ENCODE peak calls at places on chromosome 1, in six cellular contexts. One of them, this sample, is unnamed.

GRCh38 chr1:119933397-119933796 is 37.1 kb upstream of the ADAM30 start:
- DNase-seq in lung: no peak
- DNase-seq in fibroblast of lung: no peak
- DNase-seq in breast epithelium: no peak
- DNase-seq in SJSA1: no peak
- DNase-seq in neural progenitor cell: no peak
- DNase-seq in this sample: no peak

GRCh38 chr1:38559180-38559874 is 300.2 kb downstream of the RRAGC start:
- DNase-seq in lung: peak; percentile 59
- DNase-seq in fibroblast of lung: no peak
- DNase-seq in breast epithelium: no peak
- DNase-seq in SJSA1: no peak
- DNase-seq in neural progenitor cell: no peak
- DNase-seq in this sample: no peak

GRCh38 chr1:154608522-154609294 is 722 bp upstream of the ADAR start:
- DNase-seq in lung: peak; percentile 30
- DNase-seq in fibroblast of lung: peak; percentile 61
- DNase-seq in breast epithelium: no peak
- DNase-seq in SJSA1: peak; percentile 65
- DNase-seq in neural progenitor cell: peak; percentile 94
- DNase-seq in this sample: peak; percentile 59

GRCh38 chr1:228288536-228289238 is 80.8 kb downstream of the OBSCN start:
- DNase-seq in lung: no peak
- DNase-seq in fibroblast of lung: no peak
- DNase-seq in breast epithelium: no peak
- DNase-seq in SJSA1: no peak
- DNase-seq in neural progenitor cell: no peak
- DNase-seq in this sample: no peak

GRCh38 chr1:233304489-233305102 is 9.1 kb upstream of the PCNX2 start:
- DNase-seq in lung: no peak
- DNase-seq in fibroblast of lung: peak; percentile 52
- DNase-seq in breast epithelium: no peak
- DNase-seq in SJSA1: no peak
- DNase-seq in neural progenitor cell: peak; percentile 42
- DNase-seq in this sample: peak; percentile 48

GRCh38 chr1:196114193-196114592 is 494.0 kb downstream of the KCNT2 start:
- DNase-seq in lung: no peak
- DNase-seq in fibroblast of lung: peak; percentile 31
- DNase-seq in breast epithelium: no peak
- DNase-seq in SJSA1: no peak
- DNase-seq in neural progenitor cell: no peak
- DNase-seq in this sample: peak; percentile 35

GRCh38 chr1:171664976-171665375 is 12.5 kb upstream of the MYOC start:
- DNase-seq in lung: no peak
- DNase-seq in fibroblast of lung: no peak
- DNase-seq in breast epithelium: no peak
- DNase-seq in SJSA1: no peak
- DNase-seq in neural progenitor cell: no peak
- DNase-seq in this sample: no peak

GRCh38 chr1:119870917-119871486 is 25.3 kb downstream of the ADAM30 start:
- DNase-seq in lung: peak; percentile 68
- DNase-seq in fibroblast of lung: peak; percentile 77
- DNase-seq in breast epithelium: peak; percentile 67
- DNase-seq in SJSA1: peak; percentile 88
- DNase-seq in neural progenitor cell: peak; percentile 88
- DNase-seq in this sample: peak; percentile 82

GRCh38 chr1:6016191-6016865 is 24.1 kb upstream of the NPHP4 start:
- DNase-seq in lung: no peak
- DNase-seq in fibroblast of lung: no peak
- DNase-seq in breast epithelium: no peak
- DNase-seq in SJSA1: no peak
- DNase-seq in neural progenitor cell: no peak
- DNase-seq in this sample: peak; percentile 47

GRCh38 chr1:201358596-201358995 is 18.9 kb downstream of the TNNT2 start:
- DNase-seq in lung: no peak
- DNase-seq in fibroblast of lung: no peak
- DNase-seq in breast epithelium: no peak
- DNase-seq in SJSA1: no peak
- DNase-seq in neural progenitor cell: no peak
- DNase-seq in this sample: peak; percentile 0

GRCh38 chr1:2046953-2047748 is 3.1 kb upstream of the PRKCZ start:
- DNase-seq in lung: no peak
- DNase-seq in fibroblast of lung: no peak
- DNase-seq in breast epithelium: no peak
- DNase-seq in SJSA1: no peak
- DNase-seq in neural progenitor cell: peak; percentile 35
- DNase-seq in this sample: no peak

GRCh38 chr1:77322061-77322900 is 40.5 kb downstream of the AK5 start:
- DNase-seq in lung: no peak
- DNase-seq in fibroblast of lung: peak; percentile 47
- DNase-seq in breast epithelium: no peak
- DNase-seq in SJSA1: peak; percentile 54
- DNase-seq in neural progenitor cell: no peak
- DNase-seq in this sample: no peak

GRCh38 chr1:202207292-202207691 is 13.7 kb downstream of the LGR6 start:
- DNase-seq in lung: no peak
- DNase-seq in fibroblast of lung: peak; percentile 76
- DNase-seq in breast epithelium: no peak
- DNase-seq in SJSA1: peak; percentile 69
- DNase-seq in neural progenitor cell: peak; percentile 45
- DNase-seq in this sample: no peak

GRCh38 chr1:219143735-219144134 is 29.9 kb upstream of the LYPLAL1 start:
- DNase-seq in lung: no peak
- DNase-seq in fibroblast of lung: no peak
- DNase-seq in breast epithelium: no peak
- DNase-seq in SJSA1: no peak
- DNase-seq in neural progenitor cell: no peak
- DNase-seq in this sample: peak; percentile 46

GRCh38 chr1:23525558-23526174 is 5.4 kb downstream of the E2F2 start:
- DNase-seq in lung: no peak
- DNase-seq in fibroblast of lung: no peak
- DNase-seq in breast epithelium: no peak
- DNase-seq in SJSA1: no peak
- DNase-seq in neural progenitor cell: no peak
- DNase-seq in this sample: no peak

GRCh38 chr1:23528245-23528978 is 2.6 kb downstream of the E2F2 start:
- DNase-seq in lung: peak; percentile 92
- DNase-seq in fibroblast of lung: peak; percentile 86
- DNase-seq in breast epithelium: peak; percentile 83
- DNase-seq in SJSA1: peak; percentile 95
- DNase-seq in neural progenitor cell: no peak
- DNase-seq in this sample: peak; percentile 77

GRCh38 chr1:23529146-23530088 is 1.6 kb downstream of the E2F2 start:
- DNase-seq in lung: no peak
- DNase-seq in fibroblast of lung: no peak
- DNase-seq in breast epithelium: no peak
- DNase-seq in SJSA1: no peak
- DNase-seq in neural progenitor cell: no peak
- DNase-seq in this sample: no peak

GRCh38 chr1:23526329-23527041 is 4.5 kb downstream of the E2F2 start:
- DNase-seq in lung: no peak
- DNase-seq in fibroblast of lung: no peak
- DNase-seq in breast epithelium: no peak
- DNase-seq in SJSA1: no peak
- DNase-seq in neural progenitor cell: no peak
- DNase-seq in this sample: no peak

GRCh38 chr1:23527366-23527765 is 3.7 kb downstream of the E2F2 start:
- DNase-seq in lung: no peak
- DNase-seq in fibroblast of lung: no peak
- DNase-seq in breast epithelium: no peak
- DNase-seq in SJSA1: no peak
- DNase-seq in neural progenitor cell: no peak
- DNase-seq in this sample: no peak
- H3K4me1 ChIP-seq in lung: peaks cover 15% of the 10 kb centered on the region
- H3K4me1 ChIP-seq in fibroblast of lung: peaks cover 14% of the 10 kb centered on the region
- H3K4me1 ChIP-seq in breast epithelium: peaks cover 20% of the 10 kb centered on the region
- H3K4me1 ChIP-seq in SJSA1: peaks cover 41% of the 10 kb centered on the region
- H3K4me1 ChIP-seq in neural progenitor cell: peaks cover 37% of the 10 kb centered on the region
- H3K4me1 ChIP-seq in this sample: peaks cover 6% of the 10 kb centered on the region

GRCh38 chr1:213982515-213982813 is 5.3 kb upstream of the PROX1 start:
- DNase-seq in lung: no peak
- DNase-seq in fibroblast of lung: no peak
- DNase-seq in breast epithelium: no peak
- DNase-seq in SJSA1: no peak
- DNase-seq in neural progenitor cell: no peak
- DNase-seq in this sample: no peak
- H3K4me3 ChIP-seq in lung: no peak overlapping the region
- H3K4me3 ChIP-seq in fibroblast of lung: no peak overlapping the region
- H3K4me3 ChIP-seq in breast epithelium: peak overlapping the region; percentile 39
- H3K4me3 ChIP-seq in SJSA1: no peak overlapping the region
- H3K4me3 ChIP-seq in neural progenitor cell: peak overlapping the region; percentile 58
- H3K4me3 ChIP-seq in this sample: peak overlapping the region; percentile 33

DNA sequence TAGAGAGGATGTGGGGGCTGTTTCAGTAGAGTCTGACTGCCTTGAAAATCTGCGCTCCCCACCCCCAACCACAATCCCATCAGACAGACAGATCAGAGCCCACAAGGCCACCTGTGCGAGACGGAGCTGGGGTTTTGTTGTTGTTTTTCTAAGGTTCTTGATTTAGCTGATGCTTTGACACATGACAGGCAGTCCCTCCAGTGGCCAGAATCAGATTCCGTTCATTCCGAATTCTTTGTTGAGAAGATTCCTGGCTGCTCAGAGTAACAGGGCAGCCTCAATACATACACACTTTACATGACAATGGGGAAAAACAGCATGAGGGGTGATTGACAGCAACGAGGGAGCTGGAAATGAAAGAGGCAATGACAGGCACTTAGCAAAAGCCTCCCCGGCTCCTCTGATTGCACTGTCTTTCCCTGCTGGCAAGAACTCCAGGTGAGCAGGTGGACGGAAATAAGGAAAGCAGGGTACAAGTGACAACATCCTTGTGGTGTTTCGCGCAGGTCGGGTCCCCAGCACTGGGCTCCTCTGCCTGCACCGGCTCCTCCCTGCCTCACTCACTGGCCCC is 148.8 kb downstream of the PGBD5 start:
- DNase-seq in lung: no peak
- DNase-seq in fibroblast of lung: no peak
- DNase-seq in breast epithelium: peak; percentile 35
- DNase-seq in SJSA1: no peak
- DNase-seq in neural progenitor cell: peak; percentile 94
- DNase-seq in this sample: no peak
- H3K27ac ChIP-seq in lung: no peak overlapping the region
- H3K27ac ChIP-seq in fibroblast of lung: no peak overlapping the region
- H3K27ac ChIP-seq in breast epithelium: no peak overlapping the region
- H3K27ac ChIP-seq in SJSA1: no peak overlapping the region
- H3K27ac ChIP-seq in neural progenitor cell: peak overlapping the region; percentile 56
- H3K27ac ChIP-seq in this sample: no peak overlapping the region

GRCh38 chr1:3679799-3680453 is 27.6 kb downstream of the TP73 start:
- DNase-seq in lung: no peak
- DNase-seq in fibroblast of lung: no peak
- DNase-seq in breast epithelium: no peak
- DNase-seq in SJSA1: no peak
- DNase-seq in neural progenitor cell: no peak
- DNase-seq in this sample: no peak

GRCh38 chr1:3677411-3677944 is 25.2 kb downstream of the TP73 start:
- DNase-seq in lung: no peak
- DNase-seq in fibroblast of lung: no peak
- DNase-seq in breast epithelium: no peak
- DNase-seq in SJSA1: no peak
- DNase-seq in neural progenitor cell: no peak
- DNase-seq in this sample: no peak

GRCh38 chr1:3678361-3679097 is 26.2 kb downstream of the TP73 start:
- DNase-seq in lung: no peak
- DNase-seq in fibroblast of lung: no peak
- DNase-seq in breast epithelium: no peak
- DNase-seq in SJSA1: no peak
- DNase-seq in neural progenitor cell: no peak
- DNase-seq in this sample: no peak

GRCh38 chr1:3680488-3681230 is 28.3 kb downstream of the TP73 start:
- DNase-seq in lung: no peak
- DNase-seq in fibroblast of lung: no peak
- DNase-seq in breast epithelium: no peak
- DNase-seq in SJSA1: no peak
- DNase-seq in neural progenitor cell: no peak
- DNase-seq in this sample: no peak

DNA sequence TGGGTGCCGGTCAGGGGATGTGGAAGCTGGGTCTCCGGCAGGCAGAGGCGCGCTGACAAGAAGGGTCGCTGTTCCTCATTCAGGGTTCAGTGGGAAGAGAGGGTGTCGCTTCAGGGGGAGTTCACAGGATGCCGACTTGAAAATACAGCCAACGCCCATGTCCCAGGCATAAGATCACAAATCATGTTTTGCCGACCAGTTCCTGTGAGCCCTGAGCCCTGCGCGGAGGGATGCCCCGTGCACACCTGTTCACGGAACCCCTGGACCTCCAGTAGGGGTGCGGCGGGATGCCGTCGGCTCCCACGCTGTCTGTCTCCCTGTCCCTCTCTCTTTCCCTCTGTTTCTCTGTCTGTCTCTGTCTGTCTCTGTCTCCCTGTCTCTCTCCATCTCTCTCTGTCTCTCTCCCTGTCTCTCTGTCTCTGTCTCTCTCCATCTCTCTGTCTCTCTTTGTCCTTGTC is 26.8 kb downstream of the TP73 start:
- DNase-seq in lung: no peak
- DNase-seq in fibroblast of lung: no peak
- DNase-seq in breast epithelium: no peak
- DNase-seq in SJSA1: no peak
- DNase-seq in neural progenitor cell: no peak
- DNase-seq in this sample: no peak
- H3K4me1 ChIP-seq in lung: no peaks in the 10 kb centered on the region
- H3K4me1 ChIP-seq in fibroblast of lung: no peaks in the 10 kb centered on the region
- H3K4me1 ChIP-seq in breast epithelium: no peaks in the 10 kb centered on the region
- H3K4me1 ChIP-seq in SJSA1: no peaks in the 10 kb centered on the region
- H3K4me1 ChIP-seq in neural progenitor cell: peaks cover 8% of the 10 kb centered on the region
- H3K4me1 ChIP-seq in this sample: no peaks in the 10 kb centered on the region